ENCODE peak calls at places on chromosomes 12 and 14, in eight cellular contexts. Q is NCI-H748 treated with DMSO at 0.1 percent for 48 hours, F is NCI-H2107, M is HAP-1, Y is NCI-H446, J is cardiac muscle cell, N is activated T-helper 1 cell treated with Interleukin-2 at 50 U/mL for 16 hours, O is NCI-H2081. B is an unnamed sample.
A peak's percentile ranks its signal among the peaks of the same experiment; 100 is the strongest.

GRCh38 chr12:76029982-76030377 is 1.6 kb downstream of the PHLDA1 start:
- DNase-seq in Q (no peak), F (no peak), M (peak; percentile 22), Y (no peak), J (peak; percentile 20), N (no peak), O (no peak), B (peak; percentile 59)

GRCh38 chr12:81222841-81223595 is 145.1 kb downstream of the ACSS3 start:
- DNase-seq in Q (no peak), F (no peak), M (no peak), Y (no peak), J (no peak), N (no peak), O (peak; percentile 11), B (no peak)

GRCh38 chr14:75249251-75249957 is 29.2 kb upstream of the FOS start:
- DNase-seq in Q (peak; percentile 69), F (peak; percentile 95), M (no peak), Y (no peak), J (peak; percentile 32), N (peak; percentile 66), O (peak; percentile 51), B (no peak)

GRCh38 chr12:115257791-115258190 is 573.8 kb upstream of the TBX3 start:
- DNase-seq in Q (no peak), F (no peak), M (no peak), Y (no peak), J (no peak), N (no peak), O (no peak), B (no peak)

GRCh38 chr14:81157431-81157830 is 63.3 kb downstream of the GTF2A1 start:
- DNase-seq in Q (no peak), F (no peak), M (no peak), Y (no peak), J (no peak), N (no peak), O (no peak), B (no peak)

GRCh38 chr12:43826681-43827458 is 9.0 kb upstream of the TMEM117 start:
- DNase-seq in Q (no peak), F (no peak), M (no peak), Y (no peak), J (no peak), N (no peak), O (no peak), B (no peak)

GRCh38 chr12:101407438-101408345 is at the start of gene ARL1:
- DNase-seq in Q (peak; percentile 65), F (peak; percentile 89), M (peak; percentile 89), Y (peak; percentile 94), J (peak; percentile 92), N (peak; percentile 51), O (peak; percentile 90), B (peak; percentile 91)

GRCh38 chr12:96774501-96775256 is 132.4 kb upstream of the NEDD1 start:
- DNase-seq in Q (no peak), F (no peak), M (no peak), Y (no peak), J (no peak), N (no peak), O (no peak), B (no peak)

GRCh38 chr12:68290126-68290525 is 36.7 kb upstream of the IL22 start:
- DNase-seq in Q (no peak), F (no peak), M (no peak), Y (no peak), J (no peak), N (no peak), O (no peak), B (no peak)

GRCh38 chr12:450438-450837 is 9.3 kb upstream of the B4GALNT3 start:
- DNase-seq in Q (no peak), F (no peak), M (no peak), Y (no peak), J (peak; percentile 57), N (no peak), O (no peak), B (no peak)

GRCh38 chr14:88613552-88614010 is 50.7 kb downstream of the ZC3H14 start:
- DNase-seq in Q (peak; percentile 31), F (no peak), M (no peak), Y (no peak), J (no peak), N (no peak), O (peak; percentile 62), B (peak; percentile 81)

GRCh38 chr14:98634043-98634820 is 637.8 kb downstream of the BCL11B start:
- DNase-seq in Q (peak; percentile 32), F (no peak), M (no peak), Y (no peak), J (no peak), N (no peak), O (no peak), B (no peak)

GRCh38 chr14:101178184-101179072 is 274.9 kb upstream of the RTL1 start:
- DNase-seq in Q (no peak), F (no peak), M (no peak), Y (no peak), J (no peak), N (no peak), O (no peak), B (no peak)

GRCh38 chr12:54631551-54631950 is 3.1 kb downstream of the LACRT start:
- DNase-seq in Q (no peak), F (no peak), M (no peak), Y (no peak), J (no peak), N (no peak), O (no peak), B (no peak)

GRCh38 chr12:84766375-84766774 is 146.2 kb downstream of the SLC6A15 start:
- DNase-seq in Q (no peak), F (no peak), M (no peak), Y (no peak), J (no peak), N (no peak), O (no peak), B (no peak)

B was measured in endothelial cell of umbilical vein.